ENCODE peak calls at places on chromosomes 4 and X, in eight cellular contexts. One of them, this sample, is unnamed. For H3K4me1, the result is how much of the 10 kb centered on the place peaks cover.

GRCh38 chr4:177267911-177268310 is 41.8 kb upstream of the NEIL3 start:
- DNase-seq in cardiac muscle cell: no peak
- DNase-seq in fibroblast of lung: no peak
- DNase-seq in CD8-positive, alpha-beta T cell: no peak
- DNase-seq in CD4-positive, alpha-beta memory T cell: no peak
- DNase-seq in left lung: no peak
- DNase-seq in upper lobe of right lung: no peak
- DNase-seq in left ventricle myocardium inferior: no peak
- DNase-seq in this sample: no peak

GRCh38 chr4:41196633-41197332 is 17.6 kb downstream of the APBB2 start:
- DNase-seq in cardiac muscle cell: no peak
- DNase-seq in fibroblast of lung: peak
- DNase-seq in CD8-positive, alpha-beta T cell: no peak
- DNase-seq in CD4-positive, alpha-beta memory T cell: no peak
- DNase-seq in left lung: no peak
- DNase-seq in upper lobe of right lung: no peak
- DNase-seq in left ventricle myocardium inferior: no peak
- DNase-seq in this sample: no peak

GRCh38 chr4:10305816-10306215 is 151.4 kb downstream of the ZNF518B start:
- DNase-seq in cardiac muscle cell: no peak
- DNase-seq in fibroblast of lung: no peak
- DNase-seq in CD8-positive, alpha-beta T cell: no peak
- DNase-seq in CD4-positive, alpha-beta memory T cell: no peak
- DNase-seq in left lung: no peak
- DNase-seq in upper lobe of right lung: no peak
- DNase-seq in left ventricle myocardium inferior: no peak
- DNase-seq in this sample: no peak

GRCh38 chr4:55604996-55605395 is 13.0 kb upstream of the PDCL2 start:
- DNase-seq in cardiac muscle cell: no peak
- DNase-seq in fibroblast of lung: no peak
- DNase-seq in CD8-positive, alpha-beta T cell: no peak
- DNase-seq in CD4-positive, alpha-beta memory T cell: no peak
- DNase-seq in left lung: no peak
- DNase-seq in upper lobe of right lung: no peak
- DNase-seq in left ventricle myocardium inferior: no peak
- DNase-seq in this sample: no peak

GRCh38 chr4:8615921-8616787 is 23.6 kb downstream of the CPZ start:
- DNase-seq in cardiac muscle cell: no peak
- DNase-seq in fibroblast of lung: no peak
- DNase-seq in CD8-positive, alpha-beta T cell: no peak
- DNase-seq in CD4-positive, alpha-beta memory T cell: no peak
- DNase-seq in left lung: no peak
- DNase-seq in upper lobe of right lung: no peak
- DNase-seq in left ventricle myocardium inferior: no peak
- DNase-seq in this sample: no peak

GRCh38 chr4:64617813-64618212 is 208.6 kb upstream of the TECRL start:
- DNase-seq in cardiac muscle cell: no peak
- DNase-seq in fibroblast of lung: peak
- DNase-seq in CD8-positive, alpha-beta T cell: no peak
- DNase-seq in CD4-positive, alpha-beta memory T cell: no peak
- DNase-seq in left lung: no peak
- DNase-seq in upper lobe of right lung: no peak
- DNase-seq in left ventricle myocardium inferior: no peak
- DNase-seq in this sample: peak

GRCh38 chrX:24682739-24683432 is 10.8 kb upstream of the POLA1 start:
- DNase-seq in cardiac muscle cell: no peak
- DNase-seq in fibroblast of lung: no peak
- DNase-seq in CD8-positive, alpha-beta T cell: no peak
- DNase-seq in CD4-positive, alpha-beta memory T cell: no peak
- DNase-seq in left lung: no peak
- DNase-seq in upper lobe of right lung: no peak
- DNase-seq in left ventricle myocardium inferior: no peak
- DNase-seq in this sample: no peak

GRCh38 chrX:119477812-119478232 is 9.6 kb downstream of the SLC25A5 start:
- DNase-seq in cardiac muscle cell: no peak
- DNase-seq in fibroblast of lung: peak
- DNase-seq in CD8-positive, alpha-beta T cell: no peak
- DNase-seq in CD4-positive, alpha-beta memory T cell: no peak
- DNase-seq in left lung: no peak
- DNase-seq in upper lobe of right lung: no peak
- DNase-seq in left ventricle myocardium inferior: no peak
- DNase-seq in this sample: peak

GRCh38 chr4:168841682-168842019 is 168.4 kb downstream of the CBR4 start:
- DNase-seq in cardiac muscle cell: no peak
- DNase-seq in fibroblast of lung: no peak
- DNase-seq in CD8-positive, alpha-beta T cell: no peak
- DNase-seq in CD4-positive, alpha-beta memory T cell: no peak
- DNase-seq in left lung: no peak
- DNase-seq in upper lobe of right lung: no peak
- DNase-seq in left ventricle myocardium inferior: no peak
- DNase-seq in this sample: no peak

GRCh38 chr4:168845897-168846296 is 164.2 kb downstream of the CBR4 start:
- DNase-seq in cardiac muscle cell: no peak
- DNase-seq in fibroblast of lung: no peak
- DNase-seq in CD8-positive, alpha-beta T cell: no peak
- DNase-seq in CD4-positive, alpha-beta memory T cell: no peak
- DNase-seq in left lung: no peak
- DNase-seq in upper lobe of right lung: no peak
- DNase-seq in left ventricle myocardium inferior: no peak
- DNase-seq in this sample: no peak

GRCh38 chr4:168842186-168842585 is 167.9 kb downstream of the CBR4 start:
- DNase-seq in cardiac muscle cell: no peak
- DNase-seq in fibroblast of lung: peak
- DNase-seq in CD8-positive, alpha-beta T cell: no peak
- DNase-seq in CD4-positive, alpha-beta memory T cell: no peak
- DNase-seq in left lung: no peak
- DNase-seq in upper lobe of right lung: no peak
- DNase-seq in left ventricle myocardium inferior: no peak
- DNase-seq in this sample: no peak

GRCh38 chr4:168844261-168845039 is 165.6 kb downstream of the CBR4 start:
- DNase-seq in cardiac muscle cell: no peak
- DNase-seq in fibroblast of lung: peak
- DNase-seq in CD8-positive, alpha-beta T cell: no peak
- DNase-seq in CD4-positive, alpha-beta memory T cell: no peak
- DNase-seq in left lung: no peak
- DNase-seq in upper lobe of right lung: no peak
- DNase-seq in left ventricle myocardium inferior: no peak
- DNase-seq in this sample: no peak

GRCh38 chr4:168843635-168844034 is 166.4 kb downstream of the CBR4 start:
- DNase-seq in cardiac muscle cell: no peak
- DNase-seq in fibroblast of lung: no peak
- DNase-seq in CD8-positive, alpha-beta T cell: no peak
- DNase-seq in CD4-positive, alpha-beta memory T cell: no peak
- DNase-seq in left lung: no peak
- DNase-seq in upper lobe of right lung: no peak
- DNase-seq in left ventricle myocardium inferior: no peak
- DNase-seq in this sample: no peak
- H3K4me1 ChIP-seq in cardiac muscle cell: under half
- H3K4me1 ChIP-seq in fibroblast of lung: under half
- H3K4me1 ChIP-seq in CD8-positive, alpha-beta T cell: under half
- H3K4me1 ChIP-seq in CD4-positive, alpha-beta memory T cell: under half
- H3K4me1 ChIP-seq in left lung: under half
- H3K4me1 ChIP-seq in upper lobe of right lung: under half
- H3K4me1 ChIP-seq in left ventricle myocardium inferior: half or more
- H3K4me1 ChIP-seq in this sample: under half

GRCh38 chr4:85569730-85570299 is 94.9 kb downstream of the ARHGAP24 start:
- DNase-seq in cardiac muscle cell: no peak
- DNase-seq in fibroblast of lung: no peak
- DNase-seq in CD8-positive, alpha-beta T cell: no peak
- DNase-seq in CD4-positive, alpha-beta memory T cell: no peak
- DNase-seq in left lung: no peak
- DNase-seq in upper lobe of right lung: no peak
- DNase-seq in left ventricle myocardium inferior: no peak
- DNase-seq in this sample: no peak
- H3K27ac ChIP-seq in cardiac muscle cell: no peak
- H3K27ac ChIP-seq in fibroblast of lung: no peak
- H3K27ac ChIP-seq in CD8-positive, alpha-beta T cell: no peak
- H3K27ac ChIP-seq in CD4-positive, alpha-beta memory T cell: no peak
- H3K27ac ChIP-seq in left lung: no peak
- H3K27ac ChIP-seq in upper lobe of right lung: no peak
- H3K27ac ChIP-seq in left ventricle myocardium inferior: no peak
- H3K27ac ChIP-seq in this sample: no peak

GRCh38 chrX:40176979-40177430 is 79.2 kb upstream of the BCOR start:
- DNase-seq in cardiac muscle cell: peak
- DNase-seq in fibroblast of lung: peak
- DNase-seq in CD8-positive, alpha-beta T cell: no peak
- DNase-seq in CD4-positive, alpha-beta memory T cell: no peak
- DNase-seq in left lung: no peak
- DNase-seq in upper lobe of right lung: no peak
- DNase-seq in left ventricle myocardium inferior: no peak
- DNase-seq in this sample: no peak
- H3K4me3 ChIP-seq in cardiac muscle cell: peak
- H3K4me3 ChIP-seq in fibroblast of lung: no peak
- H3K4me3 ChIP-seq in CD8-positive, alpha-beta T cell: peak
- H3K4me3 ChIP-seq in CD4-positive, alpha-beta memory T cell: peak
- H3K4me3 ChIP-seq in left lung: peak
- H3K4me3 ChIP-seq in upper lobe of right lung: peak
- H3K4me3 ChIP-seq in left ventricle myocardium inferior: peak
- H3K4me3 ChIP-seq in this sample: peak

GRCh38 chrX:96438803-96439202 is 245.8 kb upstream of the DIAPH2 start:
- DNase-seq in cardiac muscle cell: no peak
- DNase-seq in fibroblast of lung: no peak
- DNase-seq in CD8-positive, alpha-beta T cell: no peak
- DNase-seq in CD4-positive, alpha-beta memory T cell: no peak
- DNase-seq in left lung: no peak
- DNase-seq in upper lobe of right lung: no peak
- DNase-seq in left ventricle myocardium inferior: no peak
- DNase-seq in this sample: no peak

GRCh38 chrX:96436105-96436504 is 248.5 kb upstream of the DIAPH2 start:
- DNase-seq in cardiac muscle cell: no peak
- DNase-seq in fibroblast of lung: peak
- DNase-seq in CD8-positive, alpha-beta T cell: no peak
- DNase-seq in CD4-positive, alpha-beta memory T cell: no peak
- DNase-seq in left lung: no peak
- DNase-seq in upper lobe of right lung: no peak
- DNase-seq in left ventricle myocardium inferior: no peak
- DNase-seq in this sample: no peak

GRCh38 chrX:96433409-96434122 is 251.1 kb upstream of the DIAPH2 start:
- DNase-seq in cardiac muscle cell: no peak
- DNase-seq in fibroblast of lung: no peak
- DNase-seq in CD8-positive, alpha-beta T cell: no peak
- DNase-seq in CD4-positive, alpha-beta memory T cell: no peak
- DNase-seq in left lung: no peak
- DNase-seq in upper lobe of right lung: no peak
- DNase-seq in left ventricle myocardium inferior: no peak
- DNase-seq in this sample: no peak

GRCh38 chrX:96432647-96433046 is 252.0 kb upstream of the DIAPH2 start:
- DNase-seq in cardiac muscle cell: no peak
- DNase-seq in fibroblast of lung: peak
- DNase-seq in CD8-positive, alpha-beta T cell: no peak
- DNase-seq in CD4-positive, alpha-beta memory T cell: no peak
- DNase-seq in left lung: no peak
- DNase-seq in upper lobe of right lung: no peak
- DNase-seq in left ventricle myocardium inferior: no peak
- DNase-seq in this sample: no peak

GRCh38 chrX:96435636-96436035 is 249.0 kb upstream of the DIAPH2 start:
- DNase-seq in cardiac muscle cell: no peak
- DNase-seq in fibroblast of lung: peak
- DNase-seq in CD8-positive, alpha-beta T cell: no peak
- DNase-seq in CD4-positive, alpha-beta memory T cell: no peak
- DNase-seq in left lung: no peak
- DNase-seq in upper lobe of right lung: no peak
- DNase-seq in left ventricle myocardium inferior: no peak
- DNase-seq in this sample: no peak
- H3K4me1 ChIP-seq in cardiac muscle cell: under half
- H3K4me1 ChIP-seq in fibroblast of lung: under half
- H3K4me1 ChIP-seq in CD8-positive, alpha-beta T cell: under half
- H3K4me1 ChIP-seq in CD4-positive, alpha-beta memory T cell: under half
- H3K4me1 ChIP-seq in left lung: under half
- H3K4me1 ChIP-seq in upper lobe of right lung: under half
- H3K4me1 ChIP-seq in left ventricle myocardium inferior: under half
- H3K4me1 ChIP-seq in this sample: under half

DNA sequence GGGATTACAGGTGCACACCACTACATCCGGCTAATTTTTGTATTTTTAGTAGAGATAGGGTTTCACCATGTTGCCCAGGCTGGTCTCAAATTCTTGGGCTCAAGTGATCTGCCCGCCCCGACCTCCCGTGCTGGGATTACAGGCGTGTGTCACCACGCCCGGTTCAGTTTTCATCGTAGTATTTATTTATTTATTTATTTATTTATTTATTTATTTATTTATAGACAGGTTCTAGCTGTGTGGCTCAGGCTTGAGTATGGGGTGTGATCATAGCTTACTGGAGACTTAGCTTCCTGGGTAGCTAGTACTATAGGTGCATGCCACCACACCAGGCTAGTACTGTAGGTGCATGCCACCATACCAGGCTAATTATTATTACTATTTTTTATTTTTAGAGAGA is 64.1 kb upstream of the STOX2 start:
- DNase-seq in cardiac muscle cell: no peak
- DNase-seq in fibroblast of lung: no peak
- DNase-seq in CD8-positive, alpha-beta T cell: no peak
- DNase-seq in CD4-positive, alpha-beta memory T cell: no peak
- DNase-seq in left lung: no peak
- DNase-seq in upper lobe of right lung: no peak
- DNase-seq in left ventricle myocardium inferior: no peak
- DNase-seq in this sample: no peak
- H3K27ac ChIP-seq in cardiac muscle cell: no peak
- H3K27ac ChIP-seq in fibroblast of lung: no peak
- H3K27ac ChIP-seq in CD8-positive, alpha-beta T cell: no peak
- H3K27ac ChIP-seq in CD4-positive, alpha-beta memory T cell: no peak
- H3K27ac ChIP-seq in left lung: no peak
- H3K27ac ChIP-seq in upper lobe of right lung: no peak
- H3K27ac ChIP-seq in left ventricle myocardium inferior: no peak
- H3K27ac ChIP-seq in this sample: no peak

GRCh38 chrX:11787564-11787963 is 29.5 kb downstream of the MSL3 start:
- DNase-seq in cardiac muscle cell: peak
- DNase-seq in fibroblast of lung: peak
- DNase-seq in CD8-positive, alpha-beta T cell: peak
- DNase-seq in CD4-positive, alpha-beta memory T cell: peak
- DNase-seq in left lung: peak
- DNase-seq in upper lobe of right lung: peak
- DNase-seq in left ventricle myocardium inferior: peak
- DNase-seq in this sample: peak
- H3K4me3 ChIP-seq in cardiac muscle cell: no peak
- H3K4me3 ChIP-seq in fibroblast of lung: no peak
- H3K4me3 ChIP-seq in CD8-positive, alpha-beta T cell: peak
- H3K4me3 ChIP-seq in CD4-positive, alpha-beta memory T cell: no peak
- H3K4me3 ChIP-seq in left lung: no peak
- H3K4me3 ChIP-seq in upper lobe of right lung: peak
- H3K4me3 ChIP-seq in left ventricle myocardium inferior: peak
- H3K4me3 ChIP-seq in this sample: no peak

GRCh38 chr4:14879643-14880042 is 122.6 kb upstream of the CPEB2 start:
- DNase-seq in cardiac muscle cell: no peak
- DNase-seq in fibroblast of lung: no peak
- DNase-seq in CD8-positive, alpha-beta T cell: no peak
- DNase-seq in CD4-positive, alpha-beta memory T cell: no peak
- DNase-seq in left lung: no peak
- DNase-seq in upper lobe of right lung: peak
- DNase-seq in left ventricle myocardium inferior: no peak
- DNase-seq in this sample: no peak
- H3K4me1 ChIP-seq in cardiac muscle cell: under half
- H3K4me1 ChIP-seq in fibroblast of lung: under half
- H3K4me1 ChIP-seq in CD8-positive, alpha-beta T cell: under half
- H3K4me1 ChIP-seq in CD4-positive, alpha-beta memory T cell: under half
- H3K4me1 ChIP-seq in left lung: under half
- H3K4me1 ChIP-seq in upper lobe of right lung: under half
- H3K4me1 ChIP-seq in left ventricle myocardium inferior: under half
- H3K4me1 ChIP-seq in this sample: under half

DNA sequence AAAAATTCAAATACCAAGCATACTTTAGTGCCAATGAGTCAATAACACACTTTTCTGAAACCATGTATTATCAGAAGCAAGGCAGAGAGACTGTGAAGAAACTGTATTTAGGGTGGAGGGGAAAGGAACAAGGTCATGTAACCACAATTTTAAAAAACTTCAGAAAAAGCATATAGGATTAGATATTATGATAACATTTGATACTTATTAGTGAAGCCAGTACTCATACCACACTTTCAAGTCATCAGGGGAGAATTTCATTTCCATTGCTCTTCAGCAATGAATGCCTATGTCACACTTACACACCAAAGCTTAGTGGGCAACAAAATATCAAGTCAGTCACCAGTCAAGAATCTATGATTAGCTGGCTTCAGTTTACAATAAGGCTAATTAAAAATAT is 602.2 kb downstream of the IL15 start:
- DNase-seq in cardiac muscle cell: no peak
- DNase-seq in fibroblast of lung: peak
- DNase-seq in CD8-positive, alpha-beta T cell: no peak
- DNase-seq in CD4-positive, alpha-beta memory T cell: no peak
- DNase-seq in left lung: no peak
- DNase-seq in upper lobe of right lung: no peak
- DNase-seq in left ventricle myocardium inferior: no peak
- DNase-seq in this sample: no peak
- H3K27ac ChIP-seq in cardiac muscle cell: no peak
- H3K27ac ChIP-seq in fibroblast of lung: no peak
- H3K27ac ChIP-seq in CD8-positive, alpha-beta T cell: no peak
- H3K27ac ChIP-seq in CD4-positive, alpha-beta memory T cell: no peak
- H3K27ac ChIP-seq in left lung: no peak
- H3K27ac ChIP-seq in upper lobe of right lung: no peak
- H3K27ac ChIP-seq in left ventricle myocardium inferior: no peak
- H3K27ac ChIP-seq in this sample: no peak